ENCODE peak calls at places on chromosomes 11 and 22, in seven cellular contexts. One of them, this sample, is unnamed.

GRCh38 chr11:118126082-118126838 is 26.4 kb downstream of the SCN4B start:
- DNase-seq in brain microvascular endothelial cell: no peak
- DNase-seq in EL: peak; percentile 12
- DNase-seq in AG08395: no peak
- DNase-seq in stimulated activated naive CD8-positive, alpha-beta T cell treated with anti-CD3 and anti-CD28 coated beads, Interleukin-15, Interleukin-2, amounts not matched to agents 100 U/mL and 50 U/mL, for 24 hours: no peak
- DNase-seq in GM04504: no peak
- DNase-seq in H4: no peak
- DNase-seq in this sample: no peak

GRCh38 chr22:44211946-44212930 is 31.5 kb downstream of the PARVG start:
- DNase-seq in AG08395: peak; percentile 53
- DNase-seq in H4: no peak
- DNase-seq in brain microvascular endothelial cell: no peak
- DNase-seq in EL: no peak
- DNase-seq in stimulated activated naive CD8-positive, alpha-beta T cell treated with anti-CD3 and anti-CD28 coated beads, Interleukin-15, Interleukin-2, amounts not matched to agents 100 U/mL and 50 U/mL, for 24 hours: no peak
- DNase-seq in GM04504: peak; percentile 26
- DNase-seq in this sample: peak; percentile 46

GRCh38 chr11:124440608-124441007 is 4.9 kb downstream of the OR8B8 start:
- DNase-seq in brain microvascular endothelial cell: no peak
- DNase-seq in EL: no peak
- DNase-seq in stimulated activated naive CD8-positive, alpha-beta T cell treated with anti-CD3 and anti-CD28 coated beads, Interleukin-15, Interleukin-2, amounts not matched to agents 100 U/mL and 50 U/mL, for 24 hours: no peak
- DNase-seq in AG08395: no peak
- DNase-seq in H4: no peak
- DNase-seq in GM04504: no peak
- DNase-seq in this sample: no peak

GRCh38 chr11:46560300-46561025 is 33.4 kb downstream of the AMBRA1 start:
- DNase-seq in AG08395: peak; percentile 33
- DNase-seq in H4: peak; percentile 36
- DNase-seq in GM04504: no peak
- DNase-seq in EL: peak; percentile 45
- DNase-seq in stimulated activated naive CD8-positive, alpha-beta T cell treated with anti-CD3 and anti-CD28 coated beads, Interleukin-15, Interleukin-2, amounts not matched to agents 100 U/mL and 50 U/mL, for 24 hours: peak; percentile 11
- DNase-seq in brain microvascular endothelial cell: no peak
- DNase-seq in this sample: no peak

GRCh38 chr11:3616721-3617460 is 24.9 kb downstream of the ART5 start:
- DNase-seq in H4: peak; percentile 12
- DNase-seq in EL: no peak
- DNase-seq in GM04504: no peak
- DNase-seq in AG08395: no peak
- DNase-seq in stimulated activated naive CD8-positive, alpha-beta T cell treated with anti-CD3 and anti-CD28 coated beads, Interleukin-15, Interleukin-2, amounts not matched to agents 100 U/mL and 50 U/mL, for 24 hours: no peak
- DNase-seq in brain microvascular endothelial cell: no peak
- DNase-seq in this sample: no peak

GRCh38 chr11:103648670-103649400 is 387.6 kb upstream of the DDI1 start:
- DNase-seq in brain microvascular endothelial cell: peak; percentile 50
- DNase-seq in AG08395: peak; percentile 34
- DNase-seq in stimulated activated naive CD8-positive, alpha-beta T cell treated with anti-CD3 and anti-CD28 coated beads, Interleukin-15, Interleukin-2, amounts not matched to agents 100 U/mL and 50 U/mL, for 24 hours: no peak
- DNase-seq in EL: no peak
- DNase-seq in GM04504: no peak
- DNase-seq in H4: no peak
- DNase-seq in this sample: no peak

GRCh38 chr11:12769834-12770345 is 95.7 kb downstream of the TEAD1 start:
- DNase-seq in brain microvascular endothelial cell: peak; percentile 71
- DNase-seq in GM04504: peak; percentile 55
- DNase-seq in EL: peak; percentile 94
- DNase-seq in H4: peak; percentile 47
- DNase-seq in AG08395: peak; percentile 77
- DNase-seq in stimulated activated naive CD8-positive, alpha-beta T cell treated with anti-CD3 and anti-CD28 coated beads, Interleukin-15, Interleukin-2, amounts not matched to agents 100 U/mL and 50 U/mL, for 24 hours: no peak
- DNase-seq in this sample: peak; percentile 43

GRCh38 chr11:75281469-75282095 is 41.0 kb downstream of the TPBGL start:
- DNase-seq in stimulated activated naive CD8-positive, alpha-beta T cell treated with anti-CD3 and anti-CD28 coated beads, Interleukin-15, Interleukin-2, amounts not matched to agents 100 U/mL and 50 U/mL, for 24 hours: no peak
- DNase-seq in GM04504: no peak
- DNase-seq in AG08395: no peak
- DNase-seq in brain microvascular endothelial cell: no peak
- DNase-seq in EL: no peak
- DNase-seq in H4: no peak
- DNase-seq in this sample: no peak

GRCh38 chr11:77381749-77382693 is 80.5 kb upstream of the GDPD4 start:
- DNase-seq in stimulated activated naive CD8-positive, alpha-beta T cell treated with anti-CD3 and anti-CD28 coated beads, Interleukin-15, Interleukin-2, amounts not matched to agents 100 U/mL and 50 U/mL, for 24 hours: no peak
- DNase-seq in EL: peak; percentile 50
- DNase-seq in GM04504: peak; percentile 40
- DNase-seq in AG08395: peak; percentile 45
- DNase-seq in brain microvascular endothelial cell: no peak
- DNase-seq in H4: no peak
- DNase-seq in this sample: no peak

GRCh38 chr11:19810852-19811251 is 98.2 kb downstream of the NAV2 start:
- DNase-seq in AG08395: no peak
- DNase-seq in H4: no peak
- DNase-seq in EL: no peak
- DNase-seq in brain microvascular endothelial cell: no peak
- DNase-seq in GM04504: no peak
- DNase-seq in stimulated activated naive CD8-positive, alpha-beta T cell treated with anti-CD3 and anti-CD28 coated beads, Interleukin-15, Interleukin-2, amounts not matched to agents 100 U/mL and 50 U/mL, for 24 hours: no peak
- DNase-seq in this sample: no peak

GRCh38 chr22:22558071-22558971 is 744 bp downstream of the PRAME start:
- DNase-seq in stimulated activated naive CD8-positive, alpha-beta T cell treated with anti-CD3 and anti-CD28 coated beads, Interleukin-15, Interleukin-2, amounts not matched to agents 100 U/mL and 50 U/mL, for 24 hours: no peak
- DNase-seq in GM04504: no peak
- DNase-seq in brain microvascular endothelial cell: no peak
- DNase-seq in AG08395: no peak
- DNase-seq in EL: no peak
- DNase-seq in H4: no peak
- DNase-seq in this sample: no peak

GRCh38 chr11:4589024-4589423 is 4.8 kb upstream of the OR52I1 start:
- DNase-seq in AG08395: no peak
- DNase-seq in EL: no peak
- DNase-seq in H4: no peak
- DNase-seq in GM04504: no peak
- DNase-seq in stimulated activated naive CD8-positive, alpha-beta T cell treated with anti-CD3 and anti-CD28 coated beads, Interleukin-15, Interleukin-2, amounts not matched to agents 100 U/mL and 50 U/mL, for 24 hours: no peak
- DNase-seq in brain microvascular endothelial cell: no peak
- DNase-seq in this sample: no peak

GRCh38 chr11:114348200-114349191 is 51.8 kb downstream of the C11orf71 start:
- DNase-seq in AG08395: peak; percentile 36
- DNase-seq in brain microvascular endothelial cell: peak; percentile 81
- DNase-seq in GM04504: peak; percentile 53
- DNase-seq in EL: peak; percentile 82
- DNase-seq in H4: peak; percentile 52
- DNase-seq in stimulated activated naive CD8-positive, alpha-beta T cell treated with anti-CD3 and anti-CD28 coated beads, Interleukin-15, Interleukin-2, amounts not matched to agents 100 U/mL and 50 U/mL, for 24 hours: peak; percentile 37
- DNase-seq in this sample: peak; percentile 54

GRCh38 chr22:31923166-31923565 is 21.2 kb upstream of the YWHAH start:
- DNase-seq in GM04504: no peak
- DNase-seq in AG08395: no peak
- DNase-seq in EL: no peak
- DNase-seq in stimulated activated naive CD8-positive, alpha-beta T cell treated with anti-CD3 and anti-CD28 coated beads, Interleukin-15, Interleukin-2, amounts not matched to agents 100 U/mL and 50 U/mL, for 24 hours: no peak
- DNase-seq in brain microvascular endothelial cell: no peak
- DNase-seq in H4: no peak
- DNase-seq in this sample: no peak

GRCh38 chr11:3073029-3073435 is 15.8 kb upstream of the CARS1 start:
- DNase-seq in AG08395: peak; percentile 48
- DNase-seq in EL: no peak
- DNase-seq in GM04504: no peak
- DNase-seq in H4: peak; percentile 79
- DNase-seq in brain microvascular endothelial cell: no peak
- DNase-seq in stimulated activated naive CD8-positive, alpha-beta T cell treated with anti-CD3 and anti-CD28 coated beads, Interleukin-15, Interleukin-2, amounts not matched to agents 100 U/mL and 50 U/mL, for 24 hours: no peak
- DNase-seq in this sample: peak; percentile 77

GRCh38 chr11:63978551-63979235 is 4.3 kb downstream of the COX8A start:
- DNase-seq in EL: no peak
- DNase-seq in AG08395: no peak
- DNase-seq in GM04504: no peak
- DNase-seq in H4: no peak
- DNase-seq in brain microvascular endothelial cell: no peak
- DNase-seq in stimulated activated naive CD8-positive, alpha-beta T cell treated with anti-CD3 and anti-CD28 coated beads, Interleukin-15, Interleukin-2, amounts not matched to agents 100 U/mL and 50 U/mL, for 24 hours: no peak
- DNase-seq in this sample: no peak

GRCh38 chr22:42788021-42788420 is 67.4 kb upstream of the A4GALT start:
- DNase-seq in EL: no peak
- DNase-seq in GM04504: no peak
- DNase-seq in AG08395: no peak
- DNase-seq in H4: no peak
- DNase-seq in stimulated activated naive CD8-positive, alpha-beta T cell treated with anti-CD3 and anti-CD28 coated beads, Interleukin-15, Interleukin-2, amounts not matched to agents 100 U/mL and 50 U/mL, for 24 hours: no peak
- DNase-seq in brain microvascular endothelial cell: no peak
- DNase-seq in this sample: no peak

GRCh38 chr22:20567371-20567847 is 60.0 kb downstream of the MED15 start:
- DNase-seq in stimulated activated naive CD8-positive, alpha-beta T cell treated with anti-CD3 and anti-CD28 coated beads, Interleukin-15, Interleukin-2, amounts not matched to agents 100 U/mL and 50 U/mL, for 24 hours: no peak
- DNase-seq in GM04504: peak; percentile 59
- DNase-seq in brain microvascular endothelial cell: no peak
- DNase-seq in H4: no peak
- DNase-seq in AG08395: peak; percentile 60
- DNase-seq in EL: peak; percentile 85
- DNase-seq in this sample: peak; percentile 45

GRCh38 chr11:83319346-83319745 is 33.2 kb upstream of the CCDC90B start:
- DNase-seq in H4: no peak
- DNase-seq in GM04504: no peak
- DNase-seq in brain microvascular endothelial cell: no peak
- DNase-seq in stimulated activated naive CD8-positive, alpha-beta T cell treated with anti-CD3 and anti-CD28 coated beads, Interleukin-15, Interleukin-2, amounts not matched to agents 100 U/mL and 50 U/mL, for 24 hours: no peak
- DNase-seq in AG08395: no peak
- DNase-seq in EL: no peak
- DNase-seq in this sample: no peak

GRCh38 chr11:111707039-111707690 is 59.0 kb downstream of the PPP2R1B start:
- DNase-seq in brain microvascular endothelial cell: peak; percentile 77
- DNase-seq in AG08395: no peak
- DNase-seq in H4: peak; percentile 78
- DNase-seq in GM04504: no peak
- DNase-seq in EL: peak; percentile 54
- DNase-seq in stimulated activated naive CD8-positive, alpha-beta T cell treated with anti-CD3 and anti-CD28 coated beads, Interleukin-15, Interleukin-2, amounts not matched to agents 100 U/mL and 50 U/mL, for 24 hours: no peak
- DNase-seq in this sample: peak; percentile 45

GRCh38 chr11:44955019-44955738 is 4.5 kb upstream of the TP53I11 start:
- DNase-seq in H4: peak; percentile 86
- DNase-seq in EL: peak; percentile 78
- DNase-seq in stimulated activated naive CD8-positive, alpha-beta T cell treated with anti-CD3 and anti-CD28 coated beads, Interleukin-15, Interleukin-2, amounts not matched to agents 100 U/mL and 50 U/mL, for 24 hours: peak; percentile 52
- DNase-seq in GM04504: peak; percentile 48
- DNase-seq in brain microvascular endothelial cell: peak; percentile 67
- DNase-seq in AG08395: peak; percentile 82
- DNase-seq in this sample: peak; percentile 47

GRCh38 chr11:69269926-69270697 is 23.8 kb upstream of the MYEOV start:
- DNase-seq in H4: no peak
- DNase-seq in EL: no peak
- DNase-seq in stimulated activated naive CD8-positive, alpha-beta T cell treated with anti-CD3 and anti-CD28 coated beads, Interleukin-15, Interleukin-2, amounts not matched to agents 100 U/mL and 50 U/mL, for 24 hours: no peak
- DNase-seq in GM04504: no peak
- DNase-seq in AG08395: no peak
- DNase-seq in brain microvascular endothelial cell: no peak
- DNase-seq in this sample: no peak

GRCh38 chr22:44671742-44672141 is 30.3 kb upstream of the PRR5 start:
- DNase-seq in GM04504: no peak
- DNase-seq in brain microvascular endothelial cell: peak; percentile 9
- DNase-seq in AG08395: no peak
- DNase-seq in EL: peak; percentile 30
- DNase-seq in stimulated activated naive CD8-positive, alpha-beta T cell treated with anti-CD3 and anti-CD28 coated beads, Interleukin-15, Interleukin-2, amounts not matched to agents 100 U/mL and 50 U/mL, for 24 hours: no peak
- DNase-seq in H4: peak; percentile 75
- DNase-seq in this sample: no peak

GRCh38 chr11:89201138-89201537 is 23.5 kb downstream of the TYR start:
- DNase-seq in AG08395: no peak
- DNase-seq in GM04504: no peak
- DNase-seq in stimulated activated naive CD8-positive, alpha-beta T cell treated with anti-CD3 and anti-CD28 coated beads, Interleukin-15, Interleukin-2, amounts not matched to agents 100 U/mL and 50 U/mL, for 24 hours: no peak
- DNase-seq in H4: no peak
- DNase-seq in brain microvascular endothelial cell: no peak
- DNase-seq in EL: no peak
- DNase-seq in this sample: no peak

GRCh38 chr11:45769960-45770359 is 35.0 kb upstream of the SLC35C1 start:
- DNase-seq in GM04504: no peak
- DNase-seq in AG08395: no peak
- DNase-seq in EL: no peak
- DNase-seq in brain microvascular endothelial cell: no peak
- DNase-seq in stimulated activated naive CD8-positive, alpha-beta T cell treated with anti-CD3 and anti-CD28 coated beads, Interleukin-15, Interleukin-2, amounts not matched to agents 100 U/mL and 50 U/mL, for 24 hours: no peak
- DNase-seq in H4: no peak
- DNase-seq in this sample: no peak

GRCh38 chr11:128341280-128341679 is 246.1 kb downstream of the ETS1 start:
- DNase-seq in GM04504: no peak
- DNase-seq in AG08395: no peak
- DNase-seq in stimulated activated naive CD8-positive, alpha-beta T cell treated with anti-CD3 and anti-CD28 coated beads, Interleukin-15, Interleukin-2, amounts not matched to agents 100 U/mL and 50 U/mL, for 24 hours: peak; percentile 49
- DNase-seq in brain microvascular endothelial cell: no peak
- DNase-seq in EL: no peak
- DNase-seq in H4: no peak
- DNase-seq in this sample: no peak

GRCh38 chr11:118608268-118609214 is 1.1 kb downstream of the PHLDB1 start:
- DNase-seq in brain microvascular endothelial cell: peak; percentile 77
- DNase-seq in EL: peak; percentile 83
- DNase-seq in stimulated activated naive CD8-positive, alpha-beta T cell treated with anti-CD3 and anti-CD28 coated beads, Interleukin-15, Interleukin-2, amounts not matched to agents 100 U/mL and 50 U/mL, for 24 hours: peak; percentile 74
- DNase-seq in AG08395: peak; percentile 83
- DNase-seq in H4: peak; percentile 42
- DNase-seq in GM04504: no peak
- DNase-seq in this sample: peak; percentile 71

GRCh38 chr22:42358643-42359558 is 73.3 kb downstream of the NFAM1 start:
- DNase-seq in GM04504: no peak
- DNase-seq in AG08395: no peak
- DNase-seq in stimulated activated naive CD8-positive, alpha-beta T cell treated with anti-CD3 and anti-CD28 coated beads, Interleukin-15, Interleukin-2, amounts not matched to agents 100 U/mL and 50 U/mL, for 24 hours: no peak
- DNase-seq in brain microvascular endothelial cell: no peak
- DNase-seq in H4: no peak
- DNase-seq in EL: no peak
- DNase-seq in this sample: no peak

GRCh38 chr11:57434640-57435546 is 8.0 kb upstream of the SLC43A3 start:
- DNase-seq in brain microvascular endothelial cell: peak; percentile 81
- DNase-seq in H4: peak; percentile 90
- DNase-seq in GM04504: peak; percentile 85
- DNase-seq in EL: peak; percentile 85
- DNase-seq in stimulated activated naive CD8-positive, alpha-beta T cell treated with anti-CD3 and anti-CD28 coated beads, Interleukin-15, Interleukin-2, amounts not matched to agents 100 U/mL and 50 U/mL, for 24 hours: no peak
- DNase-seq in AG08395: peak; percentile 92
- DNase-seq in this sample: peak; percentile 94

GRCh38 chr11:69877235-69877634 is 58.0 kb upstream of the FGF3 start:
- DNase-seq in H4: no peak
- DNase-seq in brain microvascular endothelial cell: no peak
- DNase-seq in stimulated activated naive CD8-positive, alpha-beta T cell treated with anti-CD3 and anti-CD28 coated beads, Interleukin-15, Interleukin-2, amounts not matched to agents 100 U/mL and 50 U/mL, for 24 hours: no peak
- DNase-seq in EL: no peak
- DNase-seq in GM04504: no peak
- DNase-seq in AG08395: no peak
- DNase-seq in this sample: no peak

This sample was measured in stromal cell of bone marrow.